ENCODE peak calls at places on chromosomes 13 and 19, in five cellular contexts. Y is SK-N-SH, O is K562, V is GM12878, A is HepG2. Q is an unnamed sample.

GRCh38 chr13:66835040-66835628 is 395.0 kb downstream of the PCDH9 start:
- DNase-seq in Y (peak), O (peak), V (no peak), A (peak), Q (peak)

GRCh38 chr13:99796175-99796819 is 175.3 kb downstream of the ZIC5 start:
- DNase-seq in Y (no peak), O (peak), V (no peak), A (peak), Q (peak)

GRCh38 chr19:50794074-50794777 is 4.0 kb downstream of the ACP4 start:
- DNase-seq in Y (peak), O (peak), V (no peak), A (no peak), Q (no peak)

GRCh38 chr19:40303765-40304164 is 18.6 kb upstream of the AKT2 start:
- DNase-seq in Y (no peak), O (no peak), V (no peak), A (no peak), Q (no peak)

GRCh38 chr13:105272660-105273631 is 1262.5 kb downstream of the EFNB2 start:
- DNase-seq in Y (no peak), O (no peak), V (no peak), A (no peak), Q (no peak)

GRCh38 chr19:13986348-13986904 is 19.7 kb downstream of the RFX1 start:
- DNase-seq in Y (peak), O (no peak), V (peak), A (no peak), Q (no peak)

GRCh38 chr13:72463561-72463960 is 263.9 kb downstream of the MZT1 start:
- DNase-seq in Y (no peak), O (no peak), V (no peak), A (no peak), Q (peak)

GRCh38 chr19:43555185-43555770 is 20.0 kb downstream of the XRCC1 start:
- DNase-seq in Y (peak), O (peak), V (no peak), A (peak), Q (peak)

GRCh38 chr13:29465741-29466293 is 129.7 kb downstream of the SLC7A1 start:
- DNase-seq in Y (peak), O (peak), V (no peak), A (peak), Q (no peak)

GRCh38 chr13:111976474-111977183 is 90.3 kb upstream of the SOX1 start:
- DNase-seq in Y (peak), O (no peak), V (no peak), A (no peak), Q (no peak)

GRCh38 chr13:38543561-38543960 is 143.3 kb upstream of the FREM2 start:
- DNase-seq in Y (no peak), O (no peak), V (no peak), A (no peak), Q (no peak)

GRCh38 chr13:20128459-20128927 is 32.4 kb downstream of the GJA3 start:
- DNase-seq in Y (peak), O (no peak), V (no peak), A (peak), Q (no peak)

GRCh38 chr13:96273196-96273595 is 183.3 kb downstream of the HS6ST3 start:
- DNase-seq in Y (no peak), O (no peak), V (no peak), A (no peak), Q (no peak)

GRCh38 chr19:40217921-40218890 is at the start of gene TTC9B:
- DNase-seq in Y (peak), O (peak), V (no peak), A (no peak), Q (peak)

GRCh38 chr19:55647732-55648656 is at the start of gene CCDC106:
- DNase-seq in Y (peak), O (peak), V (no peak), A (peak), Q (peak)

GRCh38 chr13:29849071-29849541 is 1.3 kb downstream of the UBL3 start:
- DNase-seq in Y (peak), O (peak), V (no peak), A (peak), Q (no peak)

GRCh38 chr13:31749929-31750328 is 10.6 kb downstream of the RXFP2 start:
- DNase-seq in Y (no peak), O (no peak), V (no peak), A (no peak), Q (no peak)

GRCh38 chr13:63124863-63125262 is 1709.2 kb upstream of the PCDH20 start:
- DNase-seq in Y (peak), O (no peak), V (no peak), A (peak), Q (no peak)

GRCh38 chr13:91046715-91047327 is 300.7 kb upstream of the MIR17HG start:
- DNase-seq in Y (no peak), O (no peak), V (no peak), A (no peak), Q (peak)

GRCh38 chr13:91042870-91043269 is 304.6 kb upstream of the MIR17HG start:
- DNase-seq in Y (no peak), O (no peak), V (no peak), A (no peak), Q (no peak)

GRCh38 chr13:91045351-91046034 is 302.0 kb upstream of the MIR17HG start:
- DNase-seq in Y (peak), O (peak), V (no peak), A (no peak), Q (peak)
- TF ChIP-seq FOXM1 in Y (no peak), O (no peak), V (no peak), A (no peak), Q (no peak)

GRCh38 chr19:3606690-3607289 is at the start of gene TBXA2R:
- DNase-seq in Y (peak), O (peak), V (no peak), A (no peak), Q (peak)

GRCh38 chr19:3608750-3609322 is 2.2 kb upstream of the TBXA2R start:
- DNase-seq in Y (no peak), O (peak), V (no peak), A (no peak), Q (no peak)

GRCh38 chr19:3608079-3608641 is 1.5 kb upstream of the TBXA2R start:
- DNase-seq in Y (no peak), O (peak), V (no peak), A (no peak), Q (no peak)

GRCh38 chr19:3606174-3606689 is 443 bp downstream of the TBXA2R start:
- DNase-seq in Y (peak), O (peak), V (no peak), A (no peak), Q (no peak)

DNA sequence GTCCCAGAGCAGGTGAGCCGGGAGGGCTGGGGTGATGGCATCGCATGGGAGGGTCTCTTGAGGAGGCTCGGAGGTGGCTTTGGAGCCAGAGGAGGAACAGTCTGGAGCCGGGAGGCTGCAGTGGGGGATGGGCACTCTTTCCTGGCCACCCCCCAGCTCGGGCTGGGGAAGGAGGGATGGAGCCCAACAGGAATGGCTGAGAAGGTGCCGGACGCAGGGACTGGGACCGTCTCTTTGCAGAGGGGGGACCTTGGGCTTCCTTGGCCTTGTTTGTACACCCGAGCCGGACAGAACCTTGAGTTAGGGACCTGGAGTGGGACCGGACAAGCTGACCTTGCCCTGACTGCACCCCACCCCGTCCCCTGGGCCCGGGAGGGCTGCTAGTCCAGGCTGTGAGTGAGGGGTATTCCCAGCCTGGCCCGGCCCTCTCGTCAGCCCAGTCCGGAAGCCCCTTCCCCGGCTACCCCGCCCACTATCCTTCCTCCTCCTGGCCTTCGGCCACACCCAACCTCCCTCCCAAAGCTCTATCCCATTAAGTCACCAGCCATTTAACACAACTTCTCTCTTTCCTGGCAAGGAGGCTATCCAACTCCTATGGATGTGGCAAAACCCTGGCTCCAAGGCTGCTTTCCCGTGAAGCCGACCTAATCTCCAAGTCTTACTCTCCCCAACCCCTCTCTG is 863 bp upstream of the TBXA2R start:
- DNase-seq in Y (peak), O (peak), V (no peak), A (no peak), Q (no peak)
- TF ChIP-seq FOXM1 in Y (no peak), O (no peak), V (no peak), A (no peak), Q (no peak)

GRCh38 chr19:8491574-8491973 is 10.9 kb downstream of the PRAM1 start:
- DNase-seq in Y (no peak), O (no peak), V (no peak), A (no peak), Q (no peak)

GRCh38 chr19:8488351-8488750 is 14.1 kb downstream of the PRAM1 start:
- DNase-seq in Y (no peak), O (no peak), V (no peak), A (no peak), Q (no peak)

GRCh38 chr19:8489591-8490394 is 12.6 kb downstream of the PRAM1 start:
- DNase-seq in Y (no peak), O (no peak), V (no peak), A (no peak), Q (no peak)

GRCh38 chr19:8490873-8491272 is 11.6 kb downstream of the PRAM1 start:
- DNase-seq in Y (no peak), O (no peak), V (no peak), A (no peak), Q (no peak)

DNA sequence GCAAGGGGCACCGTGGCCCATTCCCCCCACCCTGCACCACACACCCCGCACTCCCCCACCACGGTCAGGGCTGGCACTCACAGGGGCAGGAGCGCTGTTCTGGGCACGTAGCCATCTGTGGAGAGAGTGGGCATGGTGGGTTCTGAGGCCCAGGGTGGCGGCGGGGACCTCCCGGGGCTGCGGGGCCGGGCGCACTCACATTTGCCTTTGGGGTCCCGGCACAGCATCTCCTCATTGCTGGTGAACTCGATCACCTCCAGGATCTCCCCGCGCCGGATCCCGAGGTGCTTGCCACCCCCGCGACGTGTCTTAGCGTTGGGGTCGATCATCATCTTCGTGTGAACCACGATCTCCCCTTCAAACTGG is 12.1 kb downstream of the PRAM1 start:
- DNase-seq in Y (no peak), O (no peak), V (no peak), A (no peak), Q (no peak)
- TF ChIP-seq FOXM1 in Y (no peak), O (no peak), V (no peak), A (no peak), Q (no peak)

GRCh38 chr13:102854675-102855074 is 8.8 kb downstream of the ERCC5 start:
- DNase-seq in Y (no peak), O (no peak), V (no peak), A (no peak), Q (no peak)
- TF ChIP-seq FOXM1 in Y (no peak), O (no peak), V (no peak), A (no peak), Q (no peak)

DNA sequence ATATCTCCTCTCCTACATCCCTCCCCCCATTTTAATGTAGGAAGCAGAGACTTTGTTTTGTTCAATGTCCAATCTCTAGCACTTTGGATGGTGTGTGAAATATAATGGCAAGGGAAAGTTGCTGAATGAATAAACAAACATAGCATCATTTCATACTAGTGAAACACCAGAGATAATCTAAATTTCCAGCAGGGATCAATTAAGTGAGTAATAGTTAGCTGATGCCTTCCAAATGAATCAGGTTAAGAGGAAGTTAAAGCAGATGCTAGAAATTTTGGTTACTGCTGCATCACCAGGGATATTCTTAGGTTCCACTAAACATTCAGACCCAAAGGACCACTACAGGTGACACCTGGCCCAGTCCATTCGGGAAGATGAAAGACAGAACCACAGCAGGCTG is 8.1 kb downstream of the MRPS31 start:
- DNase-seq in Y (no peak), O (no peak), V (no peak), A (no peak), Q (no peak)
- TF ChIP-seq FOXM1 in Y (no peak), O (no peak), V (no peak), A (no peak), Q (no peak)

GRCh38 chr13:93116809-93117208 is 109.8 kb upstream of the GPC6 start:
- DNase-seq in Y (peak), O (no peak), V (no peak), A (peak), Q (no peak)

DNA sequence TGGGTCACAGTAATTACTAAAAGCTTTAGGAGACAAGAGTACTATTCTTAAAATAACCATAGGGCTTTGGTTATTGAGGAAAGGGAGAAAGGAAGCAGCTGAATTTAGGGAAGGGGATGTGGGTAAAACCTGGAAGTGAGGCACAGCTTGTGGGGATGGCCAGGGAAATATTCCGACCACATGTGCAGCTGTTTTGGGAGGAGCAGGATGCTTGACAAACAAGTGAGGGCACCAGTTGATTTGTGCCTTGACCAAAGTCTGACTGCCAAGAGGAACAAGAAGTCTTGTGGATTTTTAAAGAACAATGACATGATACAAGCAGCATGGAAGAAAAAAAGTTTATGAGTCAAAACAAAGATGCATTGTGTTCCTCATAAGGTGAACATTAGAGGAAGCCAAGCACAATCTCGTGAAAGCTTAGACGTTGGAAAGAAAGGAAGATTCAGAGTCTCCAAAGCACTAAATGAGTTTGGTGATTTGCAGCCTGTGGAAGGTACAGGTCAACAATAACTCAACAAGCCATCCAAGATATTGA is 108.5 kb upstream of the GPC6 start:
- DNase-seq in Y (no peak), O (no peak), V (no peak), A (no peak), Q (no peak)
- TF ChIP-seq FOXM1 in Y (no peak), O (no peak), V (no peak), A (no peak), Q (no peak)

GRCh38 chr19:10748195-10748923 is 30.5 kb downstream of the DNM2 start:
- DNase-seq in Y (no peak), O (no peak), V (no peak), A (no peak), Q (no peak)

GRCh38 chr19:10747674-10748073 is 29.8 kb downstream of the DNM2 start:
- DNase-seq in Y (no peak), O (no peak), V (no peak), A (no peak), Q (no peak)

GRCh38 chr19:10749435-10750384 is 31.8 kb downstream of the DNM2 start:
- DNase-seq in Y (no peak), O (no peak), V (no peak), A (peak), Q (no peak)

GRCh38 chr19:10747271-10747670 is 29.4 kb downstream of the DNM2 start:
- DNase-seq in Y (no peak), O (no peak), V (no peak), A (no peak), Q (no peak)

DNA sequence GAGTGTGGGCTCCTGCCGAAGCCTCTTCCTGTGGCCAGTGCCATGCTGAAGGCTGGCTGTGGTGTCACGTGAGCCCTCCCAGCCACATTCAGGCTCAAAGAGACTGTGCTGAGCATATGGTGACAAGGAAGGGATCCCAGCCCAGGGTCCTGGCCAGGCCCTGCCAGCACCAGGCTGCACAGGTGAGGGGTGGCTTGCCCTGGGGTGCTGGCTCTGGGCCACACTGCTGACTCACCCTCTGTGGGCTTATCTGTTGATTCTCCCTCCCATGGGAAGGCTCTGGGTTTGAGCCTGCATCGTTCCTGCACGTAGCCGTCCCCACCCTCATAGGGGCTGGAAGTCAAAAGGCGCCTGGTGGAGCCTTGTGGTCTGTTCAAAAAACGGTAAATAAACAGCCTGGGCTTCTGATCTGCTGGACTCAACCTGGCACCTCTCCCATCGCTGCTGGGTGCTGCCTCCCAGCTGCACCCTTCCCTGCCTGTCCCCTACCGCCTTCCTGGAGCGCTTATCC is 31.1 kb downstream of the DNM2 start:
- DNase-seq in Y (peak), O (peak), V (no peak), A (peak), Q (no peak)
- TF ChIP-seq FOXM1 in Y (no peak), O (no peak), V (no peak), A (no peak), Q (no peak)

GRCh38 chr13:85040176-85040660 is 759.0 kb downstream of the SLITRK6 start:
- DNase-seq in Y (peak), O (no peak), V (no peak), A (no peak), Q (no peak)
- TF ChIP-seq FOXM1 in Y (no peak), O (no peak), V (no peak), A (no peak), Q (no peak)

Q was measured in HEK293T.